ENCODE peak calls at places on chromosomes 11 and 22, in seven cellular contexts. J is HepG2, W is K562, I is H1, S is GM12878, Z is SK-N-SH, T is HCT116. U is an unnamed sample.

GRCh38 chr11:130554241-130555055 is 106.0 kb downstream of the ADAMTS15 start:
- DNase-seq in Z (no peak), S (no peak), J (no peak), W (no peak), T (no peak), I (no peak), U (no peak)

GRCh38 chr11:93741882-93742226 is 382 bp downstream of the C11orf54 start:
- DNase-seq in W (peak), I (no peak), J (peak), T (no peak), S (no peak), Z (no peak), U (peak)

GRCh38 chr11:36364551-36364950 is 68.5 kb downstream of the PRR5L start:
- DNase-seq in I (no peak), T (no peak), Z (no peak), S (no peak), J (no peak), W (no peak), U (no peak)

GRCh38 chr22:41862160-41862529 is 29.2 kb downstream of the SREBF2 start:
- DNase-seq in I (no peak), T (no peak), Z (no peak), S (peak), J (peak), W (no peak), U (no peak)

GRCh38 chr11:121592708-121593107 is 139.9 kb upstream of the SORL1-AS1 start:
- DNase-seq in S (peak), I (no peak), T (no peak), W (no peak), Z (no peak), J (no peak), U (no peak)

GRCh38 chr22:41936894-41937169 is 10.1 kb downstream of the CENPM start:
- DNase-seq in I (no peak), Z (no peak), J (no peak), S (no peak), T (no peak), W (no peak), U (no peak)

GRCh38 chr11:106551744-106552671 is 466.3 kb downstream of the GUCY1A2 start:
- DNase-seq in Z (no peak), T (no peak), S (no peak), I (no peak), J (no peak), W (no peak), U (no peak)

GRCh38 chr11:12410006-12410728 is 32.8 kb downstream of the PARVA start:
- DNase-seq in S (no peak), T (no peak), W (no peak), J (no peak), I (peak), Z (peak), U (peak)

GRCh38 chr22:48089601-48090331 is 1327.3 kb downstream of the TBC1D22A start:
- DNase-seq in S (no peak), W (peak), Z (no peak), J (no peak), T (no peak), I (no peak), U (no peak)

GRCh38 chr11:46674463-46675287 is 25.7 kb downstream of the ARHGAP1 start:
- DNase-seq in W (peak), Z (peak), S (no peak), T (no peak), I (peak), J (peak), U (peak)

GRCh38 chr11:69286358-69287327 is 7.3 kb upstream of the MYEOV start:
- DNase-seq in S (no peak), T (no peak), Z (no peak), I (no peak), W (no peak), J (no peak), U (no peak)

GRCh38 chr11:64534950-64535349 is 56.1 kb upstream of the SLC22A12 start:
- DNase-seq in T (no peak), W (no peak), J (no peak), Z (no peak), S (no peak), I (no peak), U (no peak)

GRCh38 chr11:45666648-45667642 is 1.5 kb upstream of the CHST1 start:
- DNase-seq in S (no peak), I (no peak), Z (no peak), W (no peak), J (no peak), T (no peak), U (no peak)

GRCh38 chr11:45667929-45668680 is 2.7 kb upstream of the CHST1 start:
- DNase-seq in J (no peak), I (no peak), S (no peak), W (no peak), Z (no peak), T (no peak), U (no peak)

GRCh38 chr11:45665206-45665932 is at the start of gene CHST1:
- DNase-seq in S (no peak), T (no peak), Z (peak), I (peak), J (no peak), W (no peak), U (peak)

GRCh38 chr11:45664376-45665205 is 831 bp downstream of the CHST1 start:
- DNase-seq in S (no peak), I (peak), W (no peak), T (no peak), Z (peak), J (no peak), U (no peak)

GRCh38 chr11:45665933-45666647 is 668 bp upstream of the CHST1 start:
- DNase-seq in I (peak), T (no peak), W (no peak), S (no peak), Z (no peak), J (no peak), U (peak)
- TF ChIP-seq JUND in I (no peak), T (no peak), W (no peak), S (no peak), Z (no peak), J (no peak), U (no peak)

GRCh38 chr22:45527456-45527855 is 24.8 kb downstream of the FBLN1 start:
- DNase-seq in J (no peak), W (no peak), S (no peak), Z (no peak), I (no peak), T (no peak), U (no peak)

GRCh38 chr22:45529097-45529496 is 26.4 kb downstream of the FBLN1 start:
- DNase-seq in J (no peak), Z (no peak), W (no peak), T (no peak), I (no peak), S (no peak), U (no peak)

GRCh38 chr22:45526263-45526662 is 23.6 kb downstream of the FBLN1 start:
- DNase-seq in T (no peak), I (no peak), J (no peak), Z (no peak), W (no peak), S (no peak), U (no peak)

GRCh38 chr22:45526768-45527360 is 24.2 kb downstream of the FBLN1 start:
- DNase-seq in T (no peak), I (no peak), S (no peak), W (no peak), J (no peak), Z (no peak), U (no peak)

DNA sequence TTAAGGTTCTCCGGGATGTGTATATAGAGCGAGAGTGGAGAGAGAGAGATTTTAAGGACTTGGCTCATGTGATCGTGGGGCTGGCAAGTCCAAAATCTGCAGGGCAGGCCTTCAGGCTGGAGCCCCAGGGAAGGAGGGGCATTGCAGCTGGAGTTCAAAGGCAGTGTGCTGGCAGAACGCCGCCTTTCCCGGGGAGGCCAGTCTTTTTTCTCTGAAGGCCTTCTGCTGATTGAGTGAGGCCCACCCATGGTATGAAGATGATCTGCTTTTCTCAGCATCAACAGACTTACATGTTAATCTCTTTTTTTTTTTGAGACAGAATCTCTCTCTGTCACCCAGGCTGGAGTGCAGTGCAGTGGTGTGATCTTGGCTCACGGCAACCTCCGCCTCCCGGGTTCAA is 25.4 kb downstream of the FBLN1 start:
- DNase-seq in T (no peak), W (no peak), I (no peak), Z (no peak), S (no peak), J (no peak), U (no peak)
- TF ChIP-seq JUND in T (no peak), W (no peak), I (no peak), Z (no peak), S (no peak), J (no peak), U (no peak)

DNA sequence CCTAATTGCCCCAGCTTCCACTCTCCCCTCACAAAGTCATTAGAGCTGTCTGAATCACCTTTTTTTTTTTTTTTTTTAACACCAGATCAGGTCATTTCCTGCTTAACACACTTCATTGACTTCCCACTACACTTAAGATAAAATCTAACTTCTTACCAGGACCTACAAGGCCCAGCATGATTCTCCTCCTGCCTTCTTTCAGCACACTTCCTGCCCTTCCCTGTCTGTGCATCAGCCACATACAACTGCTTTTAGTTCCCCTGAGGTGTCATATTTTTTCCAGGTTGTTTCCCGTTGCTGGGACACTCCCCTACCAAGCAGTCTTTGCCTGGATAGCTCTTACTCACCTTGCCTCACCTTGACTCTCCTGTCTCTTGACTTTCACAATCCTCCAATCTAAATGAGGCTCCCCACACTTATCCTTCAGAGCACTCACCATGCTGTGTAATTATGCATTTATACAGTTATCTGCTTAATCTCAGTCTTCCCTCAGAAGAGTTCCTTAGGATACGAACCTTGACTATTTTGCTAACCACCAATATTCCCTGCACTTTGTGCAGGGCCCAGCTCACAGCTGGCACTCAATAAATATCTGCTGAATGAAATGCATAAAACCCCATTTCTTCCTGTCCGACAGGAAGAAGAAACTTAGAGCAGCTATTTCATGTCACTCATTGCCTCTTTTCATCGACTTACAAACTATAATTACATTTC is 96.6 kb upstream of the AKIP1 start:
- DNase-seq in I (no peak), Z (no peak), W (no peak), J (no peak), T (no peak), S (no peak), U (peak)
- TF ChIP-seq JUND in I (no peak), Z (no peak), W (no peak), J (no peak), T (no peak), S (no peak), U (no peak)

GRCh38 chr11:61475433-61475832 is 33.1 kb upstream of the LRRC10B start:
- DNase-seq in T (no peak), I (no peak), J (no peak), W (no peak), Z (no peak), S (no peak), U (no peak)

GRCh38 chr11:61480261-61480660 is 28.3 kb upstream of the LRRC10B start:
- DNase-seq in T (no peak), Z (no peak), I (no peak), W (no peak), J (no peak), S (no peak), U (no peak)

GRCh38 chr11:61477126-61477525 is 31.4 kb upstream of the LRRC10B start:
- DNase-seq in Z (no peak), W (no peak), J (no peak), S (no peak), T (no peak), I (no peak), U (no peak)

GRCh38 chr11:61480936-61481335 is 27.6 kb upstream of the LRRC10B start:
- DNase-seq in Z (peak), I (peak), W (no peak), S (no peak), T (no peak), J (no peak), U (peak)

GRCh38 chr11:61477734-61478148 is 30.8 kb upstream of the LRRC10B start:
- DNase-seq in T (no peak), J (no peak), Z (peak), S (no peak), I (peak), W (peak), U (peak)
- TF ChIP-seq JUND in T (no peak), J (no peak), Z (no peak), S (no peak), I (no peak), W (no peak), U (no peak)